ENCODE peak calls at places on chromosomes 3 and 15, in eight cellular contexts. One of them, this sample, is unnamed.

GRCh38 chr15:50219820-50220219 is 37.8 kb downstream of the SLC27A2 start:
- DNase-seq in PC-3: no peak
- DNase-seq in adrenal gland: no peak
- DNase-seq in endothelial cell of umbilical vein: no peak
- DNase-seq in cardiac fibroblast: peak
- DNase-seq in ovary: no peak
- DNase-seq in thoracic aorta: no peak
- DNase-seq in neural progenitor cell: no peak
- DNase-seq in this sample: no peak

GRCh38 chr3:16264174-16264707 is 502 bp downstream of the DPH3 start:
- DNase-seq in PC-3: no peak
- DNase-seq in cardiac fibroblast: peak
- DNase-seq in adrenal gland: no peak
- DNase-seq in thoracic aorta: no peak
- DNase-seq in neural progenitor cell: no peak
- DNase-seq in endothelial cell of umbilical vein: no peak
- DNase-seq in ovary: no peak
- DNase-seq in this sample: no peak

GRCh38 chr3:101202640-101203039 is 117.7 kb downstream of the IMPG2 start:
- DNase-seq in endothelial cell of umbilical vein: no peak
- DNase-seq in PC-3: no peak
- DNase-seq in cardiac fibroblast: no peak
- DNase-seq in adrenal gland: no peak
- DNase-seq in thoracic aorta: no peak
- DNase-seq in neural progenitor cell: no peak
- DNase-seq in ovary: no peak
- DNase-seq in this sample: no peak

GRCh38 chr3:98657429-98657828 is 64.0 kb upstream of the CPOX start:
- DNase-seq in endothelial cell of umbilical vein: no peak
- DNase-seq in thoracic aorta: no peak
- DNase-seq in ovary: no peak
- DNase-seq in neural progenitor cell: peak
- DNase-seq in cardiac fibroblast: peak
- DNase-seq in PC-3: peak
- DNase-seq in adrenal gland: no peak
- DNase-seq in this sample: peak

GRCh38 chr15:64877435-64877834 is 34.3 kb upstream of the ANKDD1A start:
- DNase-seq in neural progenitor cell: no peak
- DNase-seq in thoracic aorta: no peak
- DNase-seq in PC-3: peak
- DNase-seq in ovary: peak
- DNase-seq in cardiac fibroblast: peak
- DNase-seq in adrenal gland: peak
- DNase-seq in endothelial cell of umbilical vein: peak
- DNase-seq in this sample: peak

GRCh38 chr3:129490273-129490675 is 38.2 kb upstream of the RHO start:
- DNase-seq in ovary: peak
- DNase-seq in thoracic aorta: peak
- DNase-seq in endothelial cell of umbilical vein: peak
- DNase-seq in cardiac fibroblast: peak
- DNase-seq in adrenal gland: peak
- DNase-seq in neural progenitor cell: peak
- DNase-seq in PC-3: peak
- DNase-seq in this sample: peak

GRCh38 chr3:27910456-27910855 is 188.3 kb upstream of the EOMES start:
- DNase-seq in endothelial cell of umbilical vein: no peak
- DNase-seq in neural progenitor cell: no peak
- DNase-seq in adrenal gland: no peak
- DNase-seq in ovary: no peak
- DNase-seq in cardiac fibroblast: peak
- DNase-seq in thoracic aorta: no peak
- DNase-seq in PC-3: no peak
- DNase-seq in this sample: no peak

GRCh38 chr3:45417949-45418847 is 29.8 kb downstream of the LARS2 start:
- DNase-seq in neural progenitor cell: no peak
- DNase-seq in thoracic aorta: no peak
- DNase-seq in PC-3: peak
- DNase-seq in ovary: no peak
- DNase-seq in cardiac fibroblast: no peak
- DNase-seq in endothelial cell of umbilical vein: no peak
- DNase-seq in adrenal gland: no peak
- DNase-seq in this sample: no peak

GRCh38 chr3:138862531-138862923 is 27.8 kb upstream of the PIK3CB start:
- DNase-seq in adrenal gland: no peak
- DNase-seq in PC-3: no peak
- DNase-seq in cardiac fibroblast: no peak
- DNase-seq in ovary: no peak
- DNase-seq in endothelial cell of umbilical vein: peak
- DNase-seq in neural progenitor cell: peak
- DNase-seq in thoracic aorta: no peak
- DNase-seq in this sample: no peak

GRCh38 chr3:104785966-104786365 is 580.7 kb upstream of the ALCAM start:
- DNase-seq in ovary: no peak
- DNase-seq in thoracic aorta: no peak
- DNase-seq in PC-3: no peak
- DNase-seq in cardiac fibroblast: peak
- DNase-seq in neural progenitor cell: no peak
- DNase-seq in adrenal gland: no peak
- DNase-seq in endothelial cell of umbilical vein: no peak
- DNase-seq in this sample: no peak

GRCh38 chr3:193149998-193150397 is 91.0 kb upstream of the PLAAT1 start:
- DNase-seq in ovary: no peak
- DNase-seq in adrenal gland: no peak
- DNase-seq in neural progenitor cell: no peak
- DNase-seq in thoracic aorta: no peak
- DNase-seq in PC-3: no peak
- DNase-seq in cardiac fibroblast: no peak
- DNase-seq in endothelial cell of umbilical vein: no peak
- DNase-seq in this sample: no peak

GRCh38 chr15:39593071-39594055 is 12.5 kb downstream of the THBS1 start:
- DNase-seq in PC-3: peak
- DNase-seq in endothelial cell of umbilical vein: peak
- DNase-seq in ovary: no peak
- DNase-seq in adrenal gland: no peak
- DNase-seq in thoracic aorta: no peak
- DNase-seq in neural progenitor cell: no peak
- DNase-seq in cardiac fibroblast: peak
- DNase-seq in this sample: no peak

GRCh38 chr3:27714692-27715453 is 7.2 kb downstream of the EOMES start:
- DNase-seq in thoracic aorta: no peak
- DNase-seq in neural progenitor cell: peak
- DNase-seq in adrenal gland: no peak
- DNase-seq in endothelial cell of umbilical vein: no peak
- DNase-seq in ovary: no peak
- DNase-seq in PC-3: peak
- DNase-seq in cardiac fibroblast: no peak
- DNase-seq in this sample: no peak

GRCh38 chr15:100824211-100824610 is 55.4 kb upstream of the ALDH1A3 start:
- DNase-seq in thoracic aorta: no peak
- DNase-seq in ovary: no peak
- DNase-seq in adrenal gland: no peak
- DNase-seq in neural progenitor cell: no peak
- DNase-seq in PC-3: no peak
- DNase-seq in cardiac fibroblast: no peak
- DNase-seq in endothelial cell of umbilical vein: peak
- DNase-seq in this sample: no peak

GRCh38 chr15:100818927-100819326 is 60.7 kb upstream of the ALDH1A3 start:
- DNase-seq in thoracic aorta: no peak
- DNase-seq in PC-3: peak
- DNase-seq in ovary: no peak
- DNase-seq in cardiac fibroblast: peak
- DNase-seq in adrenal gland: no peak
- DNase-seq in endothelial cell of umbilical vein: no peak
- DNase-seq in neural progenitor cell: no peak
- DNase-seq in this sample: no peak

GRCh38 chr15:100821327-100821726 is 58.3 kb upstream of the ALDH1A3 start:
- DNase-seq in adrenal gland: no peak
- DNase-seq in neural progenitor cell: no peak
- DNase-seq in thoracic aorta: no peak
- DNase-seq in endothelial cell of umbilical vein: no peak
- DNase-seq in ovary: no peak
- DNase-seq in PC-3: no peak
- DNase-seq in cardiac fibroblast: no peak
- DNase-seq in this sample: no peak
- H3K4me3 ChIP-seq in adrenal gland: no peak
- H3K4me3 ChIP-seq in neural progenitor cell: no peak
- H3K4me3 ChIP-seq in thoracic aorta: no peak
- H3K4me3 ChIP-seq in endothelial cell of umbilical vein: no peak
- H3K4me3 ChIP-seq in ovary: no peak
- H3K4me3 ChIP-seq in PC-3: no peak
- H3K4me3 ChIP-seq in cardiac fibroblast: no peak
- H3K4me3 ChIP-seq in this sample: no peak

GRCh38 chr3:32815812-32816438 is 1.9 kb upstream of the TRIM71 start:
- DNase-seq in adrenal gland: no peak
- DNase-seq in cardiac fibroblast: no peak
- DNase-seq in PC-3: no peak
- DNase-seq in thoracic aorta: no peak
- DNase-seq in neural progenitor cell: peak
- DNase-seq in endothelial cell of umbilical vein: no peak
- DNase-seq in ovary: no peak
- DNase-seq in this sample: no peak
- H3K4me3 ChIP-seq in adrenal gland: peak
- H3K4me3 ChIP-seq in cardiac fibroblast: no peak
- H3K4me3 ChIP-seq in PC-3: no peak
- H3K4me3 ChIP-seq in thoracic aorta: no peak
- H3K4me3 ChIP-seq in neural progenitor cell: peak
- H3K4me3 ChIP-seq in endothelial cell of umbilical vein: no peak
- H3K4me3 ChIP-seq in ovary: no peak
- H3K4me3 ChIP-seq in this sample: peak

DNA sequence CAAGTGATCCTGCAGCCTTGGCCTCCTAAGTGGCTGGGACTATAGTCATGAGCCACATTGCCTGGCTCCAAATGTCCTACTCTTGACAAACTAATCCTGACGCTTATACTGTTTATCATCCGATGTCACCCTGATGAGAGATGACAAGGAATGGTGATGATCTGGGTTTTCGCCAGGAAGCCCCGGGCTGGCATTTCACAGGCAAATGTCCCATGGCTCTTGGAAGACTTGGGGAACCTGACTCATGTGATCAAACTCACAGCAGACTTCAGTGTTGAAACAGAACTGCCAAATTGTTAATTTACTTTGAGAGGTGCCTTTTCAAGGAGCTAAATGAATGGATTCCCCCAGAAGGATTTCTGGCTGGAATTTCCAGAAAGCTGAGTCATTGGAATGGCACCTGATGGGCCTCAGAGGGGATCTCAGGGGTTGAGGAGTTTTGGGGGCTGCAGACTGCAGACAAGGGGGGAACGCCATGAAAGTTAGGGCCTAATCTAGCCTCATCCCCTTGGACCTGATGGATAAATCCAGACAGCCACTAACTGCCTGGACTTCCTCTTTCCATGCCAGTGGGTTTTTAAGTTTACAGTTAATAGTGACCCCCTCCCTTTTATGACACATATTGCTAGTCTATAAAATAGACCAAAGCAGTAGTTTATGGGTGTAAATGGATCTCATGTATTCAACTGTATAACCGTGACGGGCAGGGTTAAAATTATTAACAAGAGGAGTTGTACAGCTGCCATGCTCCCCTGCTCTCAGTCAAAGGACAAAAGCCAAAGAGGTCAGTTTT is 146.6 kb downstream of the CHSY1 start:
- DNase-seq in thoracic aorta: no peak
- DNase-seq in cardiac fibroblast: no peak
- DNase-seq in ovary: no peak
- DNase-seq in adrenal gland: no peak
- DNase-seq in endothelial cell of umbilical vein: no peak
- DNase-seq in PC-3: peak
- DNase-seq in neural progenitor cell: no peak
- DNase-seq in this sample: no peak
- H3K4me3 ChIP-seq in thoracic aorta: no peak
- H3K4me3 ChIP-seq in cardiac fibroblast: no peak
- H3K4me3 ChIP-seq in ovary: no peak
- H3K4me3 ChIP-seq in adrenal gland: no peak
- H3K4me3 ChIP-seq in endothelial cell of umbilical vein: no peak
- H3K4me3 ChIP-seq in PC-3: no peak
- H3K4me3 ChIP-seq in neural progenitor cell: no peak
- H3K4me3 ChIP-seq in this sample: no peak

DNA sequence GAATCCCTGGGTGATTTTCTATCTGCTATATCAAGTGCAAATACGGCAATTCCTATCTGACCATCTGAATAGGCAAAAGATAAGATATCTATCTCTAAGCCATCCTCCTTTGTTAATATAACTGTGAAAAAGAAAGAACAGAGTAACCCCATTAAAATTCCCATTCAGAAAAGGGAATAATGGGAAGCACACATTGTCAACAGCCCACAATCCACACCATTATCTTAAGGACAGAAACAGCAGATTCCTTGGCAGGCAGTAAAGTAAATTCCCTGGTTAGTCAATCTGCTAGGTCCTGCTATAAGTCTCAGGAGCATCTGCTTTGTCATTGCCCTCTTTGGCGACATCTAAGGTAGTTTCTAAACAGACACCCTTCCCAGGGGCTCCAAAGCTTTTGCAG is 21.9 kb upstream of the NRG4 start:
- DNase-seq in adrenal gland: no peak
- DNase-seq in thoracic aorta: no peak
- DNase-seq in cardiac fibroblast: no peak
- DNase-seq in endothelial cell of umbilical vein: no peak
- DNase-seq in ovary: no peak
- DNase-seq in neural progenitor cell: no peak
- DNase-seq in PC-3: no peak
- DNase-seq in this sample: no peak
- H3K4me3 ChIP-seq in adrenal gland: no peak
- H3K4me3 ChIP-seq in thoracic aorta: no peak
- H3K4me3 ChIP-seq in cardiac fibroblast: no peak
- H3K4me3 ChIP-seq in endothelial cell of umbilical vein: no peak
- H3K4me3 ChIP-seq in ovary: no peak
- H3K4me3 ChIP-seq in neural progenitor cell: no peak
- H3K4me3 ChIP-seq in PC-3: no peak
- H3K4me3 ChIP-seq in this sample: no peak

DNA sequence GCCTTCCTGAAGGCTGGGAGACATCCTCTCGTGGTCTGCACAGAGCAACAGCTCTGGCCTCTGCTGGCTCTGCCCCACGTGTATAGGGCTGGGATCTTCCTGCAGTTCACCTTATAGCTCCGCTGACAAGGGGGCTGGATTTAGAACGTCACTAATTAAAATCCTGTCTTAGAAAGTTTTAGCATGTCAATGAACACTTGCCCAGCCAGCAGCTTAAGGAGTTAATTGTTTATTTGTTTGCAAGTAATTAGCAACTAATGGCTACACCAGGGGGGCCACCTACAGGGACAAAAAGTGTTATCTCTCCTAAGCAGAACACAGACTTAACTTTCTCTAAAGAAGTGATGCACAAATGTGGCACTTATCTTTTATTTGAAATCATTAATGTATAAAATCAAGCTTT is at the start of gene HESX1:
- DNase-seq in adrenal gland: no peak
- DNase-seq in cardiac fibroblast: no peak
- DNase-seq in PC-3: no peak
- DNase-seq in ovary: no peak
- DNase-seq in thoracic aorta: no peak
- DNase-seq in neural progenitor cell: peak
- DNase-seq in endothelial cell of umbilical vein: no peak
- DNase-seq in this sample: no peak
- H3K4me3 ChIP-seq in adrenal gland: no peak
- H3K4me3 ChIP-seq in cardiac fibroblast: no peak
- H3K4me3 ChIP-seq in PC-3: no peak
- H3K4me3 ChIP-seq in ovary: no peak
- H3K4me3 ChIP-seq in thoracic aorta: no peak
- H3K4me3 ChIP-seq in neural progenitor cell: peak
- H3K4me3 ChIP-seq in endothelial cell of umbilical vein: no peak
- H3K4me3 ChIP-seq in this sample: no peak